ENCODE peak calls at places on chromosomes 11 and 22, in ten cellular contexts. B is NCI-H1105; U is stimulated activated CD4-positive, alpha-beta T cell treated with anti-CD3 and anti-CD28 coated beads, Interleukin-4, amount 100 ng/mL, for 48 hours; M is SHP77; E is renal cortical epithelial cell; F is HFF-Myc; O is bronchial epithelial cell; Y is H54; K is MCF 10A; X is keratinocyte. D is an unnamed sample.

GRCh38 chr11:36123353-36124220 is 165.6 kb downstream of the COMMD9 start:
- DNase-seq in B (no peak), U (no peak), M (peak; percentile 42), E (peak; percentile 11), F (no peak), O (no peak), Y (no peak), K (no peak), X (no peak), D (peak; percentile 47)

GRCh38 chr22:23113067-23113846 is 28.5 kb downstream of the RSPH14 start:
- DNase-seq in B (peak; percentile 67), U (no peak), M (peak; percentile 74), E (no peak), F (peak; percentile 46), O (no peak), Y (no peak), K (no peak), X (no peak), D (no peak)

GRCh38 chr11:59847620-59848019 is 2.3 kb upstream of the CBLIF start:
- DNase-seq in B (no peak), U (no peak), M (no peak), E (no peak), F (no peak), O (no peak), Y (no peak), K (no peak), X (no peak), D (no peak)

GRCh38 chr11:94732617-94733292 is 35.4 kb upstream of the AMOTL1 start:
- DNase-seq in B (no peak), U (no peak), M (no peak), E (no peak), F (peak; percentile 81), O (peak; percentile 87), Y (no peak), K (peak; percentile 92), X (no peak), D (peak; percentile 47)

GRCh38 chr11:135074397-135074998 is 662.5 kb upstream of the B3GAT1 start:
- DNase-seq in B (peak; percentile 10), U (no peak), M (no peak), E (no peak), F (no peak), O (peak; percentile 2), Y (no peak), K (peak; percentile 47), X (no peak), D (no peak)

GRCh38 chr22:37664249-37665101 is 6.0 kb downstream of the PDXP start:
- DNase-seq in B (no peak), U (no peak), M (no peak), E (no peak), F (no peak), O (no peak), Y (no peak), K (no peak), X (no peak), D (no peak)

GRCh38 chr11:111452817-111453607 is 59.2 kb downstream of the BTG4 start:
- DNase-seq in B (no peak), U (no peak), M (no peak), E (no peak), F (no peak), O (no peak), Y (no peak), K (no peak), X (no peak), D (no peak)

GRCh38 chr11:128180446-128181089 is 406.8 kb downstream of the ETS1 start:
- DNase-seq in B (no peak), U (no peak), M (no peak), E (peak; percentile 88), F (peak; percentile 82), O (peak; percentile 98), Y (peak; percentile 26), K (peak; percentile 82), X (peak; percentile 80), D (peak; percentile 85)

GRCh38 chr11:34632105-34632780 is 11.3 kb downstream of the EHF start:
- DNase-seq in B (peak; percentile 86), U (no peak), M (no peak), E (peak; percentile 71), F (no peak), O (no peak), Y (peak; percentile 40), K (no peak), X (no peak), D (peak; percentile 69)

GRCh38 chr11:80240245-80240644 is 799.4 kb upstream of the TENM4 start:
- DNase-seq in B (no peak), U (no peak), M (no peak), E (no peak), F (no peak), O (peak; percentile 76), Y (no peak), K (no peak), X (no peak), D (no peak)

GRCh38 chr11:100098560-100098959 is 588.5 kb upstream of the ARHGAP42 start:
- DNase-seq in B (no peak), U (no peak), M (no peak), E (no peak), F (no peak), O (no peak), Y (no peak), K (no peak), X (no peak), D (no peak)

GRCh38 chr22:44947029-44947428 is 62.8 kb downstream of the PHF21B start:
- DNase-seq in B (no peak), U (no peak), M (no peak), E (no peak), F (no peak), O (no peak), Y (no peak), K (no peak), X (no peak), D (no peak)

GRCh38 chr11:2562181-2562581 is 117.4 kb downstream of the KCNQ1 start:
- DNase-seq in B (no peak), U (no peak), M (no peak), E (no peak), F (no peak), O (no peak), Y (no peak), K (no peak), X (no peak), D (no peak)

GRCh38 chr11:121105063-121105480 is 4.0 kb downstream of the TECTA start:
- DNase-seq in B (no peak), U (no peak), M (no peak), E (no peak), F (no peak), O (no peak), Y (no peak), K (no peak), X (no peak), D (no peak)

GRCh38 chr11:44017443-44018126 is 30.2 kb upstream of the ACCSL start:
- DNase-seq in B (peak; percentile 34), U (no peak), M (no peak), E (no peak), F (no peak), O (no peak), Y (no peak), K (no peak), X (no peak), D (no peak)

GRCh38 chr11:36449566-36450390 is 60.3 kb downstream of the TRAF6 start:
- DNase-seq in B (no peak), U (no peak), M (no peak), E (no peak), F (no peak), O (no peak), Y (no peak), K (no peak), X (no peak), D (peak; percentile 35)

GRCh38 chr11:17744151-17744940 is 9.8 kb downstream of the KCNC1 start:
- DNase-seq in B (no peak), U (no peak), M (no peak), E (no peak), F (no peak), O (no peak), Y (peak; percentile 67), K (peak; percentile 20), X (no peak), D (peak; percentile 13)

GRCh38 chr11:110665689-110666465 is 46.4 kb downstream of the ARHGAP20 start:
- DNase-seq in B (no peak), U (no peak), M (no peak), E (no peak), F (no peak), O (no peak), Y (no peak), K (no peak), X (no peak), D (no peak)